ENCODE peak calls at places on chromosomes 11 and 22, in ten cellular contexts. U is activated CD4-positive, alpha-beta T cell treated with anti-CD3 and anti-CD28 coated beads for 24 hours; I is nucleus accumbens; J is stimulated activated CD8-positive, alpha-beta memory T cell treated with anti-CD3 and anti-CD28 coated beads, Interleukin-7, amount 100 ng/mL, for 1 hour; O is epithelial cell of esophagus; M is LoVo; Y is amygdala; N is neural crest cell; L is NCI-H2227 treated with DMSO at 0.1 percent for 48 hours; Q is stimulated activated CD4-positive, alpha-beta T cell treated with anti-CD3 and anti-CD28 coated beads, TNF-alpha, amount 100 ng/mL, for 4 hours. X is an unnamed sample.

GRCh38 chr11:112321521-112322172 is 61.0 kb upstream of the PLET1 start:
- DNase-seq in U (no peak), O (peak), M (peak), Y (no peak), L (peak), J (no peak), N (no peak), I (no peak), Q (no peak), X (peak)

GRCh38 chr11:64444838-64445441 is 86.0 kb downstream of the RPS6KA4 start:
- DNase-seq in N (no peak), Y (no peak), J (no peak), U (no peak), O (peak), Q (no peak), M (no peak), I (no peak), L (no peak), X (peak)

GRCh38 chr22:21568207-21569075 is 927 bp downstream of the UBE2L3 start:
- DNase-seq in L (no peak), Q (no peak), N (peak), J (no peak), O (no peak), M (no peak), U (no peak), Y (no peak), I (no peak), X (peak)

GRCh38 chr11:69210660-69211035 is 54.9 kb downstream of the SMIM38 start:
- DNase-seq in Y (no peak), U (no peak), N (no peak), Q (no peak), I (no peak), L (no peak), J (no peak), O (no peak), M (no peak), X (no peak)

GRCh38 chr22:23113847-23114720 is 27.7 kb downstream of the RSPH14 start:
- DNase-seq in M (no peak), O (no peak), N (peak), Y (peak), I (peak), L (no peak), U (no peak), Q (no peak), J (no peak), X (no peak)

GRCh38 chr11:119742263-119742861 is 13.4 kb upstream of the NECTIN1 start:
- DNase-seq in M (no peak), Y (peak), L (peak), I (no peak), N (peak), J (no peak), Q (peak), U (no peak), O (no peak), X (no peak)

GRCh38 chr22:29167032-29167911 is 38.4 kb upstream of the EMID1 start:
- DNase-seq in N (no peak), Y (no peak), U (peak), J (no peak), O (no peak), M (no peak), L (no peak), I (no peak), Q (no peak), X (peak)

GRCh38 chr22:42177891-42178336 is 47.3 kb upstream of the CYP2D6 start:
- DNase-seq in Y (no peak), N (no peak), J (no peak), O (no peak), M (no peak), L (no peak), U (no peak), Q (no peak), I (no peak), X (no peak)

GRCh38 chr22:40401532-40401931 is 31.1 kb downstream of the SGSM3 start:
- DNase-seq in Q (peak), Y (no peak), M (no peak), U (no peak), N (no peak), O (no peak), J (peak), I (no peak), L (no peak), X (no peak)

GRCh38 chr11:37858398-37858797 is 1260.4 kb upstream of the RAG2 start:
- DNase-seq in L (no peak), M (no peak), N (no peak), U (no peak), J (no peak), I (no peak), Q (no peak), Y (no peak), O (peak), X (no peak)

GRCh38 chr11:42996742-42997307 is 315.0 kb upstream of the API5 start:
- DNase-seq in L (no peak), O (no peak), I (no peak), J (no peak), M (no peak), N (no peak), Q (no peak), U (no peak), Y (no peak), X (no peak)

GRCh38 chr11:27183672-27184457 is 143.2 kb downstream of the BBOX1 start:
- DNase-seq in M (peak), L (peak), Q (no peak), N (peak), Y (peak), U (peak), I (no peak), J (no peak), O (peak), X (peak)

GRCh38 chr11:66700742-66701141 is 23.1 kb upstream of the RBM4B start:
- DNase-seq in U (no peak), I (no peak), N (no peak), Q (no peak), L (no peak), O (no peak), Y (no peak), M (no peak), J (no peak), X (no peak)

GRCh38 chr11:43508511-43508918 is 149.8 kb downstream of the TTC17 start:
- DNase-seq in N (no peak), U (no peak), O (peak), J (no peak), Q (no peak), M (peak), I (no peak), Y (no peak), L (no peak), X (peak)

GRCh38 chr22:22201185-22201924 is 43.2 kb upstream of the VPREB1 start:
- DNase-seq in Q (no peak), O (peak), U (no peak), I (no peak), Y (no peak), M (peak), J (no peak), N (no peak), L (no peak), X (peak)

GRCh38 chr11:61702701-61703312 is 22.6 kb downstream of the DAGLA start:
- DNase-seq in O (no peak), N (no peak), Q (no peak), U (no peak), L (no peak), M (no peak), I (no peak), Y (no peak), J (no peak), X (peak)

GRCh38 chr11:2750601-2751522 is 51.1 kb upstream of the KCNQ1OT1 start:
- DNase-seq in M (no peak), O (no peak), Q (no peak), L (peak), U (no peak), Y (peak), N (no peak), J (no peak), I (no peak), X (no peak)

GRCh38 chr11:65743928-65744698 is 23.5 kb upstream of the RNASEH2C start:
- DNase-seq in Q (no peak), Y (no peak), I (no peak), L (no peak), N (peak), U (no peak), J (no peak), M (peak), O (peak), X (peak)

GRCh38 chr11:72735495-72736027 is 16.6 kb downstream of the ARAP1 start:
- DNase-seq in L (no peak), O (peak), J (no peak), Y (no peak), U (no peak), Q (no peak), I (no peak), M (peak), N (no peak), X (no peak)

GRCh38 chr22:32327596-32328171 is 30.0 kb upstream of the RFPL3 start:
- DNase-seq in Q (no peak), O (no peak), U (no peak), M (no peak), N (no peak), Y (no peak), I (no peak), J (no peak), L (no peak), X (no peak)

GRCh38 chr22:50190182-50190951 is 4.7 kb downstream of the TRABD start:
- DNase-seq in L (peak), N (no peak), Y (peak), U (peak), J (peak), Q (peak), O (peak), M (no peak), I (no peak), X (peak)

GRCh38 chr11:134346101-134346975 is 14.6 kb downstream of the GLB1L2 start:
- DNase-seq in Q (no peak), U (no peak), J (no peak), O (no peak), N (no peak), Y (no peak), L (no peak), M (no peak), I (no peak), X (no peak)

GRCh38 chr22:47446821-47447810 is 684.7 kb downstream of the TBC1D22A start:
- DNase-seq in M (no peak), N (no peak), L (no peak), O (no peak), U (no peak), I (no peak), Q (no peak), J (no peak), Y (no peak), X (no peak)

GRCh38 chr11:101035872-101036271 is 93.7 kb downstream of the PGR start:
- DNase-seq in Q (no peak), I (no peak), N (no peak), U (no peak), O (no peak), L (no peak), Y (no peak), J (no peak), M (no peak), X (no peak)

GRCh38 chr11:17371614-17372013 is 16.8 kb downstream of the KCNJ11 start:
- DNase-seq in I (no peak), J (no peak), N (no peak), Y (no peak), L (no peak), M (no peak), Q (no peak), U (no peak), O (peak), X (no peak)

GRCh38 chr11:59573216-59573615 is 42.4 kb downstream of the OSBP start:
- DNase-seq in I (no peak), U (no peak), N (no peak), M (no peak), O (peak), Q (no peak), Y (no peak), J (no peak), L (no peak), X (peak)

GRCh38 chr11:9228086-9228485 is 37.1 kb downstream of the DENND5A start:
- DNase-seq in L (no peak), O (no peak), J (no peak), Q (no peak), M (no peak), Y (no peak), U (no peak), I (no peak), N (no peak), X (no peak)